ENCODE peak calls at places on chromosomes 1 and 21, in eight cellular contexts. One of them, this sample, is unnamed.

GRCh38 chr1:201682964-201683363 is 144.0 kb downstream of the NAV1 start:
- DNase-seq in NCI-H510A: no peak
- DNase-seq in NCI-H82: no peak
- DNase-seq in LoVo: no peak
- DNase-seq in C1 segment of cervical spinal cord: no peak
- DNase-seq in upper lobe of right lung: no peak
- DNase-seq in RCC 7860: no peak
- DNase-seq in stimulated activated naive CD4-positive, alpha-beta T cell: no peak
- DNase-seq in this sample: no peak

GRCh38 chr1:52970149-52970548 is 43.1 kb downstream of the SCP2 start:
- DNase-seq in RCC 7860: no peak
- DNase-seq in NCI-H510A: no peak
- DNase-seq in upper lobe of right lung: no peak
- DNase-seq in stimulated activated naive CD4-positive, alpha-beta T cell: no peak
- DNase-seq in C1 segment of cervical spinal cord: no peak
- DNase-seq in LoVo: no peak
- DNase-seq in NCI-H82: peak
- DNase-seq in this sample: no peak

GRCh38 chr21:43308511-43309283 is 118.2 kb downstream of the SIK1 start:
- DNase-seq in C1 segment of cervical spinal cord: no peak
- DNase-seq in stimulated activated naive CD4-positive, alpha-beta T cell: no peak
- DNase-seq in RCC 7860: no peak
- DNase-seq in LoVo: no peak
- DNase-seq in NCI-H510A: no peak
- DNase-seq in upper lobe of right lung: peak
- DNase-seq in NCI-H82: no peak
- DNase-seq in this sample: no peak

GRCh38 chr1:111197598-111198289 is 2.7 kb downstream of the DENND2D start:
- DNase-seq in NCI-H82: peak
- DNase-seq in RCC 7860: no peak
- DNase-seq in NCI-H510A: no peak
- DNase-seq in upper lobe of right lung: no peak
- DNase-seq in stimulated activated naive CD4-positive, alpha-beta T cell: peak
- DNase-seq in C1 segment of cervical spinal cord: no peak
- DNase-seq in LoVo: no peak
- DNase-seq in this sample: no peak

GRCh38 chr1:91054780-91055481 is 33.1 kb upstream of the ZNF644 start:
- DNase-seq in upper lobe of right lung: no peak
- DNase-seq in RCC 7860: no peak
- DNase-seq in C1 segment of cervical spinal cord: no peak
- DNase-seq in LoVo: no peak
- DNase-seq in stimulated activated naive CD4-positive, alpha-beta T cell: no peak
- DNase-seq in NCI-H510A: no peak
- DNase-seq in NCI-H82: no peak
- DNase-seq in this sample: no peak

GRCh38 chr21:35506352-35506751 is 457.2 kb upstream of the RUNX1 start:
- DNase-seq in NCI-H82: no peak
- DNase-seq in NCI-H510A: no peak
- DNase-seq in stimulated activated naive CD4-positive, alpha-beta T cell: no peak
- DNase-seq in C1 segment of cervical spinal cord: no peak
- DNase-seq in upper lobe of right lung: no peak
- DNase-seq in RCC 7860: no peak
- DNase-seq in LoVo: no peak
- DNase-seq in this sample: no peak

GRCh38 chr1:166145496-166145895 is 21.3 kb downstream of the FAM78B start:
- DNase-seq in NCI-H82: no peak
- DNase-seq in NCI-H510A: no peak
- DNase-seq in LoVo: no peak
- DNase-seq in upper lobe of right lung: no peak
- DNase-seq in stimulated activated naive CD4-positive, alpha-beta T cell: no peak
- DNase-seq in RCC 7860: peak
- DNase-seq in C1 segment of cervical spinal cord: no peak
- DNase-seq in this sample: no peak

GRCh38 chr1:207990455-207990854 is 79.5 kb upstream of the CD34 start:
- DNase-seq in NCI-H82: no peak
- DNase-seq in LoVo: no peak
- DNase-seq in C1 segment of cervical spinal cord: no peak
- DNase-seq in upper lobe of right lung: no peak
- DNase-seq in stimulated activated naive CD4-positive, alpha-beta T cell: no peak
- DNase-seq in NCI-H510A: no peak
- DNase-seq in RCC 7860: no peak
- DNase-seq in this sample: no peak